ENCODE peak calls at places on chromosomes 16 and 17, in nine cellular contexts. P is stimulated activated CD4-positive, alpha-beta T cell treated with anti-CD3 and anti-CD28 coated beads, Interleukin-2, amount 100 ng/mL, for 48 hours; C is substantia nigra; L is AG04450; Y is cardiac fibroblast; M is activated CD8-positive, alpha-beta T cell treated with anti-CD3 and anti-CD28 coated beads for 36 hours; A is stimulated activated CD8-positive, alpha-beta memory T cell treated with anti-CD3 and anti-CD28 coated beads, Interleukin-15, amount 100 ng/mL, for 4 hours; Q is suprapubic skin; R is pulmonary artery endothelial cell. I is an unnamed sample.

GRCh38 chr16:71894229-71894920 is 956 bp upstream of the IST1 start:
- DNase-seq in P (peak), C (peak), L (no peak), Y (peak), M (peak), A (no peak), Q (no peak), R (no peak), I (peak)

GRCh38 chr17:75086496-75087181 is 1.1 kb upstream of the SLC16A5 start:
- DNase-seq in P (no peak), C (no peak), L (no peak), Y (no peak), M (no peak), A (no peak), Q (no peak), R (no peak), I (no peak)

GRCh38 chr17:41617136-41617535 is 4.6 kb upstream of the KRT16 start:
- DNase-seq in P (no peak), C (no peak), L (no peak), Y (no peak), M (no peak), A (no peak), Q (peak), R (no peak), I (no peak)

GRCh38 chr17:74592087-74592990 is at the start of gene CD300LD:
- DNase-seq in P (no peak), C (no peak), L (no peak), Y (no peak), M (no peak), A (no peak), Q (no peak), R (no peak), I (no peak)

GRCh38 chr17:73363788-73364522 is 52.2 kb upstream of the CDC42EP4 start:
- DNase-seq in P (no peak), C (no peak), L (no peak), Y (no peak), M (no peak), A (no peak), Q (no peak), R (no peak), I (no peak)

GRCh38 chr17:44541884-44542581 is 15.3 kb upstream of the FZD2 start:
- DNase-seq in P (no peak), C (no peak), L (no peak), Y (no peak), M (no peak), A (no peak), Q (peak), R (no peak), I (no peak)

GRCh38 chr16:35559911-35560636 is 2100.7 kb downstream of the TP53TG3F start:
- DNase-seq in P (no peak), C (no peak), L (no peak), Y (no peak), M (no peak), A (no peak), Q (no peak), R (no peak), I (no peak)

GRCh38 chr17:81341347-81342061 is 46.4 kb upstream of the SLC38A10 start:
- DNase-seq in P (no peak), C (no peak), L (no peak), Y (no peak), M (no peak), A (no peak), Q (no peak), R (no peak), I (no peak)

GRCh38 chr17:27562777-27563455 is 68.1 kb upstream of the LGALS9 start:
- DNase-seq in P (no peak), C (no peak), L (no peak), Y (peak), M (no peak), A (no peak), Q (no peak), R (no peak), I (no peak)

GRCh38 chr17:81391964-81392908 is 3.0 kb upstream of the BAHCC1 start:
- DNase-seq in P (no peak), C (no peak), L (no peak), Y (peak), M (no peak), A (no peak), Q (no peak), R (no peak), I (peak)

GRCh38 chr17:2343421-2343820 is 6.1 kb downstream of the SGSM2 start:
- DNase-seq in P (peak), C (no peak), L (no peak), Y (no peak), M (peak), A (peak), Q (no peak), R (no peak), I (no peak)

GRCh38 chr16:85334718-85335583 is 222.7 kb upstream of the CIBAR2 start:
- DNase-seq in P (peak), C (no peak), L (no peak), Y (no peak), M (peak), A (no peak), Q (no peak), R (no peak), I (no peak)

GRCh38 chr16:16019488-16019887 is 70.1 kb downstream of the ABCC1 start:
- DNase-seq in P (no peak), C (no peak), L (no peak), Y (peak), M (no peak), A (no peak), Q (no peak), R (no peak), I (no peak)

GRCh38 chr17:67385122-67385988 is 8.3 kb downstream of the PITPNC1 start:
- DNase-seq in P (no peak), C (no peak), L (no peak), Y (no peak), M (no peak), A (no peak), Q (no peak), R (no peak), I (no peak)

GRCh38 chr16:7397901-7398300 is 65.3 kb downstream of the RBFOX1 start:
- DNase-seq in P (no peak), C (no peak), L (no peak), Y (peak), M (no peak), A (no peak), Q (no peak), R (no peak), I (no peak)

GRCh38 chr17:76912585-76912984 is 44.4 kb downstream of the MGAT5B start:
- DNase-seq in P (no peak), C (no peak), L (no peak), Y (no peak), M (no peak), A (no peak), Q (no peak), R (no peak), I (no peak)

GRCh38 chr16:55279598-55279997 is 44.4 kb upstream of the IRX6 start:
- DNase-seq in P (no peak), C (no peak), L (no peak), Y (no peak), M (no peak), A (no peak), Q (no peak), R (no peak), I (no peak)

GRCh38 chr17:80452173-80452915 is 24.1 kb downstream of the NPTX1 start:
- DNase-seq in P (no peak), C (no peak), L (no peak), Y (no peak), M (no peak), A (no peak), Q (no peak), R (no peak), I (no peak)

GRCh38 chr17:40362696-40363479 is 1.6 kb downstream of the GJD3 start:
- DNase-seq in P (peak), C (no peak), L (no peak), Y (peak), M (peak), A (peak), Q (peak), R (no peak), I (no peak)

GRCh38 chr16:62105244-62105643 is 69.0 kb upstream of the CDH8 start:
- DNase-seq in P (no peak), C (no peak), L (no peak), Y (no peak), M (no peak), A (no peak), Q (no peak), R (no peak), I (no peak)

GRCh38 chr17:16304832-16305231 is 48.4 kb downstream of the CENPV start:
- DNase-seq in P (no peak), C (no peak), L (no peak), Y (peak), M (peak), A (no peak), Q (no peak), R (no peak), I (no peak)

GRCh38 chr17:27529230-27529796 is 73.1 kb downstream of the KSR1 start:
- DNase-seq in P (no peak), C (no peak), L (no peak), Y (peak), M (peak), A (no peak), Q (no peak), R (peak), I (no peak)

GRCh38 chr16:58518980-58519368 is 3.7 kb downstream of the SETD6 start:
- DNase-seq in P (no peak), C (no peak), L (no peak), Y (no peak), M (no peak), A (no peak), Q (no peak), R (no peak), I (no peak)

GRCh38 chr16:11393861-11394592 is 48.8 kb downstream of the RMI2 start:
- DNase-seq in P (no peak), C (no peak), L (no peak), Y (no peak), M (no peak), A (no peak), Q (peak), R (no peak), I (no peak)

GRCh38 chr17:20315821-20316220 is 151.5 kb downstream of the LGALS9B start:
- DNase-seq in P (no peak), C (no peak), L (no peak), Y (peak), M (no peak), A (no peak), Q (no peak), R (no peak), I (no peak)

GRCh38 chr16:2835638-2836493 is 5.8 kb downstream of the ZG16B start:
- DNase-seq in P (no peak), C (no peak), L (peak), Y (peak), M (no peak), A (no peak), Q (no peak), R (peak), I (no peak)